ENCODE peak calls at places on chromosome 15, in seven cellular contexts. Y, U, Q, T, O, J and D are unnamed samples. For H3K4me1, the result is how much of the 10 kb centered on the place peaks cover.

GRCh38 chr15:72058590-72058989 is 59.4 kb downstream of the MYO9A start:
- DNase-seq in T (no peak), Y (no peak), O (no peak), Q (no peak), U (no peak), J (no peak), D (no peak)

GRCh38 chr15:44882499-44882968 is 74.0 kb upstream of the TERB2 start:
- DNase-seq in J (no peak), O (no peak), T (no peak), Y (no peak), Q (peak), U (no peak), D (no peak)

GRCh38 chr15:35555244-35555643 is 9.3 kb upstream of the DPH6 start:
- DNase-seq in T (no peak), Y (no peak), Q (no peak), J (no peak), O (no peak), U (no peak), D (no peak)

GRCh38 chr15:48939686-48940085 is 24.0 kb downstream of the SHC4 start:
- DNase-seq in T (no peak), J (no peak), U (no peak), O (no peak), Y (no peak), Q (no peak), D (no peak)

GRCh38 chr15:101702077-101702476 is 22.2 kb downstream of the TARS3 start:
- DNase-seq in O (no peak), U (no peak), Y (no peak), T (no peak), Q (no peak), J (no peak), D (no peak)

GRCh38 chr15:99118801-99119546 is 14.1 kb downstream of the SYNM start:
- DNase-seq in O (no peak), U (no peak), T (no peak), Y (no peak), Q (no peak), J (no peak), D (no peak)

GRCh38 chr15:37135225-37135624 is 34.9 kb upstream of the MEIS2 start:
- DNase-seq in Y (no peak), Q (no peak), O (no peak), J (peak), T (no peak), U (peak), D (no peak)

GRCh38 chr15:92879949-92880725 is 20.0 kb upstream of the CHD2 start:
- DNase-seq in J (no peak), T (no peak), O (no peak), Q (no peak), U (no peak), Y (no peak), D (no peak)

GRCh38 chr15:70234256-70234965 is 136.7 kb upstream of the TLE3 start:
- DNase-seq in U (no peak), J (no peak), T (no peak), Q (no peak), Y (no peak), O (no peak), D (no peak)

GRCh38 chr15:89129123-89129815 is 41.0 kb downstream of the ABHD2 start:
- DNase-seq in Q (no peak), J (no peak), Y (no peak), T (peak), O (peak), U (peak), D (peak)

GRCh38 chr15:29822100-29822684 is at the start of gene TJP1:
- DNase-seq in Q (no peak), J (no peak), T (no peak), O (peak), U (peak), Y (peak), D (peak)

GRCh38 chr15:92886815-92887214 is 13.3 kb upstream of the CHD2 start:
- DNase-seq in J (no peak), T (no peak), Q (no peak), O (no peak), Y (no peak), U (no peak), D (no peak)

GRCh38 chr15:88454867-88455810 is 12.0 kb downstream of the MRPL46 start:
- DNase-seq in Y (peak), J (peak), U (peak), O (peak), T (peak), Q (no peak), D (peak)

GRCh38 chr15:63715818-63716217 is 117.9 kb downstream of the HERC1 start:
- DNase-seq in Q (no peak), O (no peak), U (no peak), T (no peak), Y (no peak), J (no peak), D (no peak)

DNA sequence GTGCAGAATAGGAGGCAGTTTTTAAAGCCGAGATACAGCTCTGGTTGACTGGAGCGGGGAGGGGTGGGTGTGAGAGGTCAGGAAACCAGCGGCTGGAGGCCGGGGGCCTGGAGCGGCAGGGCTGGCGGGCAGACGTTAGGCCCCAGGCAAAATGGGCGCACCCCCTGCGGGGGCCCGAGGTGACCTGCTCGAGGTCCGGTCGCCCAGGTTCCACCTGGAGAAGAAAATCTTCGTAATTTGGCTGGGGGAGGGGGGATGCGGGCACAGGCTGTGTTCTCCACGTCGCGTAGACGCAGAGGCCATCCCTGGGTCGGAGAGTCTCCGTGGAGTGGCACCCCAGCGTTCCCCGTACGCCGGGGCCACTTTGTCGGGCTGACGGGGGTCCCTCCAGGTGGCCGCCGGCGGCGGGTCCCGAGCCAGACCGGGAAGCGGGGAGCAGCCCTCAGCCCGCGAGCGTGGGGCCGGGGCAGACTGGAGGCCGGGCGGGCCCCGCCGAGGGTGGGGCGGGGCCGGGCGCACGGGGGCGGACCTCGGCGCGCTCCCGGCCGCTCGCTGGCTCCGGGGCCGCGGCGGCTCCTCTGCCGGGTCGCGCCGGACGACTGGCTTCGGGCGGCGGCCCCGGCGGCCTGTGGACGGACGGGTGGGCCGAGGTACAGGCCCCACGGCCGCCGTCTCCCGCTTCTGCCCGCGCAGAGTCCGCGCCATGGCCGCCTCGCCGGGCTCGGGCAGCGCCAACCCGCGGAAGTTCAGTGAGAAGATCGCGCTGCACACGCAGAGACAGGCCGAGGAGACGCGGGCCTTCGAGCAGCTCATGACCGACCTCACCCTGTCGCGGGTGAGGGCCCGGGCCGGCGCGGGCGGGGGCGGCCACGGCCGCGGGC is at the start of gene CRTC3:
- DNase-seq in O (peak), J (no peak), Y (no peak), T (no peak), U (peak), Q (no peak), D (no peak)
- H3K9ac ChIP-seq in O (peak), J (peak), Y (peak), T (peak), U (peak), Q (peak), D (peak)

DNA sequence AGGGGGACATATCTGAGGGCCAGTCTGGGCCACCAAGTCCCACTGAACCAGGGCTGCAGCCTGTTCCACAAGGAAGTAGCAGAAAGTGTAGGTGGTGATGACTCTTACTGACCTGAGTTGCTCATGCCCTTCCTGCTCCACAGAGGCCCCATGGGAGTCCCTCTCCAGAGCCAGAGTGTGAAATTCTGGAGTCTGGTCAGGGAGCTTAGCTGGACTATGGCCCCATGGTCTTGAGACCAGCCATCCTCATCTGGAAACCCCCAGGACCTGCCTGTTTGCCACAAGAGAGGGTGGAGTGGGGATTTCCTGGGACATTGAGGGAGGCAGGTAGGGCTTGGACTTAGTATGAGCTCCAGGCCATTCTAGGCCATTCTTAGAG is 3.0 kb downstream of the SPINT1 start:
- DNase-seq in O (no peak), T (no peak), J (no peak), Y (no peak), U (no peak), Q (no peak), D (no peak)
- TF ChIP-seq YY1 in O (no peak), T (no peak), J (no peak), Y (no peak), U (no peak), Q (no peak), D (no peak)

DNA sequence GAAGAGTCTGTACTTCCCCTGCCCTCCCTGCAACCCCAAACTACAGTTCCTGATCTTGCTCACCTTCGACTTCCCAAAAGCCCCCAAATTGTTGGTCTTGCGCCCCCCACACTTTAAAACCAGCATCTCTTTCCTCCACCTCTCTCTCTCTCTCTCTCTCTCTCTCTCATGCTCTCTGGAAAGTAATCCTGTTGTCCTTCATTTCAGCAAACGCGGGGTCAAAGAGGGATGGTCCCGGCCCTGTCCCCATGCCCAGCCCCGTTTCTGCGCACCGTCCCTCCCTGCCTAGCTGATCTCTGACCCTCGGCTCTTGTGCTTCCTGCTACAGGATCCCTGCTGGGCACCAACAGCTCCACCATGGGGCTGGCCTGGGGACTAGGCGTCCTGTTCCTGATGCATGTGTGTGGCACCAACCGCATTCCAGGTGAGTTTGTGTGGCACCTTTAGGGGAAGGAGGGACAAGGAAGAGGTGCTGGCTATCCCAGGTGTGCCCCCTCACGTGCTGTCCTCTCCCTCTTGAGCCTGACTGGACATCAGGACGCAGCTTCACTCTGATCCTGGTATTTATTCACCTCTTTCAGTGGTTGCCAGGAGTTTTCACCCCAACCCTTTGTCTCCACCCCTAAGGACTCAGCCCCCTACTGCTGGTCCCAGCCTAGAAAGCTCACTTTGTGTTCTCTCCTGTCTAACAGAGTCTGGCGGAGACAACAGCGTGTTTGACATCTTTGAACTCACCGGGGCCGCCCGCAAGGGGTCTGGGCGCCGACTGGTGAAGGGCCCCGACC is 814 bp downstream of the THBS1 start:
- DNase-seq in Y (peak), U (no peak), T (no peak), J (no peak), O (peak), Q (no peak), D (no peak)
- H3K4me1 ChIP-seq in Y (half or more), U (under half), T (under half), J (under half), O (under half), Q (under half), D (under half)

DNA sequence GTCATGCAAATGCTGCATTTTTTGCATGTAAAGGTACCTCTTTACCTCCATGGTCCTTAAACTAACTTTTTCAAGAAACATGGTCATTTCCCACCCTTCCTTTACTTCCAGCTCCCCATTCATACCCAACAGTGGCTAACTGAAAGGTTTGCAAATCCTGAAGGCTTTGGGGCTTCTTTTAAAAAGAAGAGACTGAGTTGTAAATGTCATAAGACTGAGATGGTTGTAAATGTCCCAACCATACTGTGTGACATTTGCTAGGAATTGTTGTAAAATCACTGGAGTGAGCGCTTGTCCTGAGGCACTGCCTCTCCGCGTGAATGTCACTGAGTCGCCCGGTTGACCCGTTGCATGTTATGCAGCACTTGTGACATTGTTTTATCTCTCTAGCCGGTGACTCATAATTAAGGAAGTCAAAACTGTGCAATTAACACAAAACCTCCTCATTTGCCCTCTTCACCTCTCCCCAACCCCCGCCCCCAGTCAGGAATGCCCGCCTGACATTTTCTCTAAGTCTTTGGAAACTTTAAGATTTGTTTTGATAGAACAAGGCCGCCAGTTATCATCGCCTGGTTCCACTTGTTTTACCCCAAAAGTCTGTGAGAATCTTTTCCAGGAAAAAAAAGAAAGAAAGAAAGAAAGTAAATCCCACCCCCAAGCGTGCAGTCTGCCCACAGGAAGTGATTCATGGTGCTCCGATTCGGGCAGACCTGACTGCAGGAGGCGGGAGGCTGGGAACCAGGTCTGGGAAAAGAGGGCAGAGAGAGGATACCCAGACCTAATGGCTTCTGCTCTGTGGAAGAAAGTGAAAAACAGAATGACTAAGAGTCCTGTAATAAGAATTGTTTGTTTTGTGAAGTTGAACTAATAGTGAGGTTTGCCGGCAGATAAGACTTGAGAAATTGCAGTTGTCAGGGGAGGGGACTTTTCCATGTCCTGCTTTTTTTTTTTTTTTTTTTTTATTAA is 84.7 kb downstream of the SMAD3 start:
- DNase-seq in U (peak), O (no peak), Q (peak), Y (peak), T (no peak), J (peak), D (peak)
- H3K9ac ChIP-seq in U (no peak), O (peak), Q (no peak), Y (peak), T (no peak), J (peak), D (no peak)

DNA sequence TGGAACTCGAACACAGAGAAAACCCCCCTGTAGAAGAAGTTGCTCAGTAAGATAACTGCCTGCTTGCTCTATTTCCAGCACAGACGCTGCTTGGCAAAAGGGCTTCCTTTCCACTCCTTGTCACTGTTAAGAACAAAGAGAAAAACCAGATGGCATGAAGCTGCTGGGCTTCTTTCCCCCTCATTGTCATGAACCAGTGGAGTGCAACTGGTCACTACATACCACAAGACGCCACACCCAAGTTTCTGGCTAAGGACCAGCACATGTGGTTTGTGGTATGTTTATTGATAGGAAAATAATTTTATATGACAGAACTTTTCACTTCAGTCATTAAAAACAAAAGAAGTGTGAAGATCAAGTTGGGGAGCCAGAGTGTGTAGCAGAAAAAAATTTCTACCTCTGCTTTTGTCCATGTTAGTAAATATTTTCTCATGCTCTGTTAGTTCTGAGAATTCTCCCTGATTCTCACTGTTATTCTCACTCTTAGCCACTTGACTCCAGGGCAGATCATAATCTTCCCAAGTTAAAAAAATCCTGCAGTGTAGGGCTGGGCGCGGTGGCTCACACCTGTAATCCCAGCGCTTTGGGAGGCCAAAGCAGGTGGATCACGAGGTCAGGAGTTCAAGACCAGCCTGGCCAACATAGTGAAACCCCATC is 37.9 kb downstream of the CLK3 start:
- DNase-seq in U (no peak), Q (no peak), Y (no peak), T (no peak), O (peak), J (peak), D (no peak)
- TF ChIP-seq YY1 in U (no peak), Q (no peak), Y (no peak), T (no peak), O (no peak), J (no peak), D (no peak)